ENCODE peak calls at places on chromosomes 4 and X, in six cellular contexts. R, S, L, I, J and V are unnamed samples.

GRCh38 chrX:97039363-97040029 is 155.8 kb downstream of the RPA4 start:
- DNase-seq in R (no peak), S (no peak), L (no peak), I (peak), J (no peak), V (no peak)

GRCh38 chr4:113901994-113902787 is 77.3 kb downstream of the ARSJ start:
- DNase-seq in R (peak), S (peak), L (no peak), I (no peak), J (peak), V (peak)

GRCh38 chr4:7226464-7226863 is 34.1 kb downstream of the SORCS2 start:
- DNase-seq in R (no peak), S (no peak), L (no peak), I (no peak), J (no peak), V (no peak)

GRCh38 chr4:118954246-118954645 is 65.6 kb downstream of the SYNPO2 start:
- DNase-seq in R (no peak), S (no peak), L (no peak), I (peak), J (no peak), V (no peak)

GRCh38 chrX:129665916-129666644 is 11.3 kb upstream of the APLN start:
- DNase-seq in R (no peak), S (no peak), L (peak), I (peak), J (no peak), V (no peak)

GRCh38 chrX:48696301-48697181 is at the start of gene SUV39H1:
- DNase-seq in R (peak), S (peak), L (no peak), I (peak), J (peak), V (peak)

GRCh38 chr4:77862478-77863216 is at the start of gene MRPL1:
- DNase-seq in R (peak), S (peak), L (peak), I (peak), J (peak), V (peak)

GRCh38 chr4:24476209-24476781 is 108.1 kb downstream of the DHX15 start:
- DNase-seq in R (no peak), S (no peak), L (no peak), I (no peak), J (no peak), V (no peak)

GRCh38 chrX:129091097-129091496 is 432.2 kb downstream of the SMARCA1 start:
- DNase-seq in R (no peak), S (no peak), L (no peak), I (no peak), J (no peak), V (no peak)

GRCh38 chr4:188697217-188697616 is 558.0 kb downstream of the TRIML1 start:
- DNase-seq in R (no peak), S (no peak), L (no peak), I (no peak), J (no peak), V (no peak)

GRCh38 chrX:11458175-11458574 is 165.0 kb downstream of the AMELX start:
- DNase-seq in R (no peak), S (no peak), L (no peak), I (no peak), J (no peak), V (no peak)

GRCh38 chr4:112766422-112766821 is 129.5 kb downstream of the LARP7 start:
- DNase-seq in R (no peak), S (no peak), L (peak), I (peak), J (no peak), V (peak)

GRCh38 chr4:53558061-53558801 is 33.1 kb downstream of the LNX1 start:
- DNase-seq in R (no peak), S (no peak), L (no peak), I (peak), J (no peak), V (no peak)

GRCh38 chr4:83387922-83388676 is 53.5 kb upstream of the HPSE start:
- DNase-seq in R (no peak), S (no peak), L (no peak), I (no peak), J (no peak), V (peak)

GRCh38 chr4:74480267-74480666 is 35.3 kb downstream of the AREG start:
- DNase-seq in R (no peak), S (no peak), L (no peak), I (no peak), J (no peak), V (no peak)

GRCh38 chr4:91502365-91502764 is 801.4 kb upstream of the GRID2 start:
- DNase-seq in R (no peak), S (no peak), L (no peak), I (peak), J (no peak), V (no peak)

GRCh38 chr4:39548425-39549067 is 21.3 kb upstream of the UGDH start:
- DNase-seq in R (no peak), S (no peak), L (no peak), I (peak), J (no peak), V (no peak)

GRCh38 chr4:24850669-24851068 is 55.3 kb downstream of the SOD3 start:
- DNase-seq in R (no peak), S (no peak), L (peak), I (peak), J (no peak), V (no peak)

GRCh38 chrX:17860179-17860780 is 818 bp downstream of the RAI2 start:
- DNase-seq in R (no peak), S (no peak), L (no peak), I (no peak), J (no peak), V (no peak)

GRCh38 chr4:166197166-166197565 is 324.1 kb downstream of the TLL1 start:
- DNase-seq in R (no peak), S (no peak), L (no peak), I (no peak), J (no peak), V (no peak)

GRCh38 chrX:118495958-118496762 is 545 bp downstream of the DOCK11 start:
- DNase-seq in R (peak), S (peak), L (no peak), I (peak), J (peak), V (peak)

GRCh38 chr4:138492178-138492577 is 250.0 kb upstream of the SLC7A11 start:
- DNase-seq in R (no peak), S (no peak), L (no peak), I (no peak), J (no peak), V (no peak)

GRCh38 chrX:136608295-136608933 is 39.5 kb upstream of the CD40LG start:
- DNase-seq in R (peak), S (peak), L (no peak), I (peak), J (no peak), V (peak)

GRCh38 chr4:17719106-17719505 is 62.3 kb downstream of the FAM184B start:
- DNase-seq in R (no peak), S (no peak), L (no peak), I (no peak), J (no peak), V (no peak)

GRCh38 chrX:48782795-48783194 is 3.6 kb upstream of the GATA1 start:
- DNase-seq in R (no peak), S (no peak), L (no peak), I (no peak), J (no peak), V (no peak)

GRCh38 chr4:80646061-80646460 is 310.5 kb downstream of the CFAP299 start:
- DNase-seq in R (no peak), S (no peak), L (no peak), I (no peak), J (no peak), V (no peak)

GRCh38 chrX:25196221-25196620 is 180.5 kb upstream of the ARX start:
- DNase-seq in R (no peak), S (no peak), L (no peak), I (no peak), J (no peak), V (no peak)

GRCh38 chr4:102593147-102593546 is 92.0 kb downstream of the NFKB1 start:
- DNase-seq in R (no peak), S (no peak), L (no peak), I (no peak), J (no peak), V (no peak)

GRCh38 chrX:3159995-3160715 is 118.9 kb downstream of the ARSF start:
- DNase-seq in R (no peak), S (no peak), L (no peak), I (no peak), J (no peak), V (no peak)

GRCh38 chr4:76292730-76293129 is 13.8 kb upstream of the STBD1 start:
- DNase-seq in R (no peak), S (no peak), L (no peak), I (no peak), J (peak), V (no peak)